ENCODE peak calls at places on chromosome 20, in eight cellular contexts. Z is A549, U is endothelial cell of umbilical vein, C is GM12878, O is HepG2, H is K562, B is H1, R is HCT116. Q is an unnamed sample.
A peak's percentile ranks its signal among the peaks of the same experiment; 100 is the strongest.

GRCh38 chr20:17610566-17611289 is 40.9 kb downstream of the DSTN start:
- DNase-seq in Z (no peak), U (peak; percentile 31), C (no peak), O (no peak), H (no peak), B (no peak), R (no peak), Q (no peak)

GRCh38 chr20:25017257-25017803 is 24.8 kb upstream of the APMAP start:
- DNase-seq in Z (no peak), U (no peak), C (no peak), O (peak; percentile 64), H (no peak), B (peak; percentile 59), R (no peak), Q (no peak)

GRCh38 chr20:44282148-44282547 is 28.9 kb downstream of the FITM2 start:
- DNase-seq in Z (no peak), U (no peak), C (no peak), O (peak; percentile 75), H (no peak), B (no peak), R (no peak), Q (no peak)

GRCh38 chr20:31705598-31706597 is 16.8 kb downstream of the BCL2L1 start:
- DNase-seq in Z (no peak), U (no peak), C (no peak), O (peak; percentile 40), H (no peak), B (no peak), R (no peak), Q (no peak)

GRCh38 chr20:42754713-42755112 is 435.0 kb downstream of the PTPRT start:
- DNase-seq in Z (no peak), U (no peak), C (no peak), O (no peak), H (no peak), B (no peak), R (no peak), Q (peak; percentile 8)

GRCh38 chr20:25545171-25545570 is 40.2 kb downstream of the NINL start:
- DNase-seq in Z (no peak), U (no peak), C (no peak), O (no peak), H (no peak), B (no peak), R (no peak), Q (no peak)

GRCh38 chr20:33859157-33859695 is 48.1 kb downstream of the CHMP4B start:
- DNase-seq in Z (peak; percentile 39), U (peak; percentile 81), C (no peak), O (peak; percentile 37), H (no peak), B (no peak), R (no peak), Q (no peak)

GRCh38 chr20:58374906-58375760 is 13.9 kb upstream of the VAPB start:
- DNase-seq in Z (no peak), U (peak; percentile 30), C (no peak), O (no peak), H (no peak), B (peak; percentile 60), R (no peak), Q (no peak)

GRCh38 chr20:54172532-54172855 is 1.3 kb downstream of the CYP24A1 start:
- DNase-seq in Z (peak; percentile 80), U (no peak), C (no peak), O (no peak), H (no peak), B (no peak), R (no peak), Q (no peak)

GRCh38 chr20:48831702-48832422 is 4.1 kb upstream of the PREX1 start:
- DNase-seq in Z (peak; percentile 76), U (peak; percentile 69), C (no peak), O (no peak), H (peak; percentile 40), B (no peak), R (no peak), Q (no peak)

GRCh38 chr20:17668432-17668831 is 13.6 kb downstream of the RRBP1 start:
- DNase-seq in Z (no peak), U (no peak), C (no peak), O (no peak), H (no peak), B (no peak), R (no peak), Q (no peak)

GRCh38 chr20:18657575-18657974 is 69.7 kb downstream of the DTD1 start:
- DNase-seq in Z (no peak), U (no peak), C (no peak), O (no peak), H (no peak), B (no peak), R (no peak), Q (no peak)

GRCh38 chr20:38458314-38458713 is 14.3 kb upstream of the RALGAPB start:
- DNase-seq in Z (no peak), U (no peak), C (no peak), O (no peak), H (no peak), B (no peak), R (no peak), Q (no peak)

GRCh38 chr20:17638835-17639407 is 43.1 kb downstream of the RRBP1 start:
- DNase-seq in Z (no peak), U (no peak), C (no peak), O (no peak), H (no peak), B (no peak), R (no peak), Q (no peak)

GRCh38 chr20:11652128-11652527 is 265.6 kb upstream of the BTBD3 start:
- DNase-seq in Z (no peak), U (no peak), C (no peak), O (no peak), H (no peak), B (no peak), R (no peak), Q (no peak)

GRCh38 chr20:1298888-1299511 is 29.9 kb downstream of the SDCBP2 start:
- DNase-seq in Z (no peak), U (no peak), C (no peak), O (no peak), H (no peak), B (no peak), R (no peak), Q (no peak)

GRCh38 chr20:1302578-1303541 is 26.1 kb downstream of the SDCBP2 start:
- DNase-seq in Z (no peak), U (no peak), C (no peak), O (no peak), H (no peak), B (no peak), R (no peak), Q (peak; percentile 74)

GRCh38 chr20:1300083-1300840 is 28.7 kb downstream of the SDCBP2 start:
- DNase-seq in Z (no peak), U (no peak), C (no peak), O (no peak), H (no peak), B (no peak), R (no peak), Q (no peak)

GRCh38 chr20:1299522-1299921 is 29.4 kb downstream of the SDCBP2 start:
- DNase-seq in Z (peak; percentile 34), U (no peak), C (no peak), O (no peak), H (peak; percentile 30), B (no peak), R (peak; percentile 37), Q (peak; percentile 42)

GRCh38 chr20:1301031-1301529 is 27.9 kb downstream of the SDCBP2 start:
- DNase-seq in Z (peak; percentile 31), U (peak; percentile 64), C (no peak), O (no peak), H (peak; percentile 38), B (no peak), R (peak; percentile 18), Q (peak; percentile 77)
- H3K4me3 ChIP-seq in Z (no peak overlapping the region), U (no peak overlapping the region), C (no peak overlapping the region), O (no peak overlapping the region), H (no peak overlapping the region), B (no peak overlapping the region), R (no peak overlapping the region), Q (no peak overlapping the region)

DNA sequence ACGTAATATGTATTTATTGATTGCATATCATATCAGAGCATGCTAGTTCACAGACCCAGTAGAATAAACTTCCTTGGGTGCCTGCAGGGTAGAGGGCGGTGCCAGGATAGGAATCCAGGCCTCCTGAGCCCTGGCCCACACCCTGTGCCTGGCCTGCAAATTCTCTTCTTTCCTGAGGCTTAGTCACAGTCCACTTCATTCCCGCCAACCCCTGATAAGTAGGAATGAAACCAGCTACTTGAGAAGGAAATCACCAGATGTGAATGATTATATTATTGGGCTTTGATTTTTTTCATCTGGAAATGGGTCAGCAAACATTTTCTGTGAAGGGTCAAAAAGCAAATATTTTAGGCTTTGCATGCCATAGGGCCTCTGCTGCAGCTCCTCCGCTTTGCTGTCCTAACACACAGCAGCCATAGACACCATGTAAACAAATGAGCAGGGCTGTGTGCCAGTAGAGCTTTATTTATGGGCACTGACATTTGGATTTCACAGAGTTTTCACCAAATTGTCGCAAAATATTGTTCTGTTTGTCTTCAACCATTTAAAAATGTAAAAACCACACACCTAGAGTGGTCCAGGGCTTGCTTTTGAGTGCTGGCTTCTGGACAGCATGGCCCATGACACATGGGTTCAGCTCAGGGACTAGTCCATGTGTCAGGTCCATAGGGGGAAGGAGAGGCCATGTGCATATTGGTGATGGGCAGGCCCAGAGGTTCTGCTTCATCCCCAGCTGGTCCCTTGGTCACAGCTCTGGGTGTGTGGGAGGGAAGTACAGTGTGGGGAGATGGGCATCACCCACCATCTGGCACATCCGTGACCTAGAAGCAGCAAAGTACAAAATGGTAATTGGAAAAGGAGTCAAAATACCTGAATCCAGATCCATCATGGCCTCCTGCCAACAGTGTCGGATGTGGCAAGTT is 50.4 kb downstream of the STK35 start:
- DNase-seq in Z (peak; percentile 31), U (no peak), C (no peak), O (no peak), H (no peak), B (no peak), R (no peak), Q (no peak)
- TF ChIP-seq MAX in Z (no peak), U (no peak), C (no peak), O (no peak), H (no peak), B (no peak), R (no peak), Q (no peak)

GRCh38 chr20:32742322-32743236 is 688 bp downstream of the COMMD7 start:
- DNase-seq in Z (no peak), U (no peak), C (no peak), O (no peak), H (no peak), B (peak; percentile 58), R (no peak), Q (no peak)
- TF ChIP-seq POLR2A in Z (no peak), U (no peak), C (no peak), O (no peak), H (no peak), B (no peak), R (no peak), Q (no peak)

DNA sequence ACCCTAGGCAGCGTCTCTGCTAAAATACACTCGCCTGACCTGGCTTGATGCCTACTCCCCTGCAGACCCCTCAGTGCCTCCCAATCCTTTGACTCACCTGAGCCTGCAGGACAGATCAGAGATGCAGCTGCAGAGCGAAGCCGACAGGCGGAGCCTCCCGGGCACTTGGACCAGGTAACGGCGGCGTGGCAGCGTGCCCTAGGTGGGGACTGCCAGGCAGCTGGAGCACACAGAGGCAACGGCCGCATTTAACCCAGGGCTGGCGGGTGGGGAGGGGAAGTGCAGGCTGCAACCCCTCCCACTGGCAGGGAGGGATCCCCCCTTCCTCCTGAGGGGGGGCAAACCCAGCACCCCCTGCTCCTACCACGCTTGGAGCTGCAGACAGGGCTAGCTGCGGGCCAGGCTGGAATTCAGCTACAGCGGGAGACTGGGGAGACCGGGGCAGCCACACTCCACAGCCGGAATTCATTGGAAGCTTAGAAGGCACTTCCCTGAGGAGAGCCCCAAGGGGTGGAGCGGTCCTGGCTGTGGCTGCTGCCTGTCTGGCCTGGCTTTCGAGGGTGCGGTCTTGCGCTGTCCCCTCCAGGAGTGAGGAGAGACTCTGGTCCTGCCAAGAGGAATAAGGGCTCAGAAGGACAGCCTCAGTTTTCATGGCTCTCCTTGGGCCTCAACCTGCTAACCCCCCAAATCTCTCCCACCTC is at the start of gene MATN4:
- DNase-seq in Z (no peak), U (no peak), C (no peak), O (no peak), H (no peak), B (peak; percentile 80), R (no peak), Q (no peak)
- H3K4me3 ChIP-seq in Z (no peak within 1 kb of the TSS), U (no peak within 1 kb of the TSS), C (no peak within 1 kb of the TSS), O (no peak within 1 kb of the TSS), H (no peak within 1 kb of the TSS), B (no peak within 1 kb of the TSS), R (no peak within 1 kb of the TSS), Q (no peak within 1 kb of the TSS)

Q was measured in NB4.